ENCODE peak calls at places on chromosomes 5 and 9, in eight cellular contexts. P is neural progenitor cell, V is bronchial epithelial cell, G is fibroblast of mammary gland, T is foreskin fibroblast, S is HCT116, E is IMR-90, D is SK-N-SH. H is an unnamed sample.

GRCh38 chr9:135490980-135491444 is 9.5 kb upstream of the MRPS2 start:
- DNase-seq in T (no peak), P (no peak), E (no peak), G (no peak), S (no peak), D (no peak), V (no peak), H (no peak)

GRCh38 chr5:95822038-95822407 is 503 bp downstream of the GLRX start:
- DNase-seq in D (peak), G (peak), E (peak), S (no peak), T (peak), V (no peak), P (peak), H (no peak)

GRCh38 chr5:91302335-91302734 is 80.8 kb downstream of the ARRDC3 start:
- DNase-seq in G (no peak), D (peak), T (peak), S (no peak), P (peak), E (no peak), V (no peak), H (no peak)

GRCh38 chr9:20903214-20903613 is 128.2 kb downstream of the HACD4 start:
- DNase-seq in S (no peak), G (no peak), P (no peak), D (no peak), V (no peak), E (no peak), T (no peak), H (no peak)

GRCh38 chr9:64773491-64773931 is 511.5 kb downstream of the FOXD4L5 start:
- DNase-seq in S (no peak), T (peak), V (no peak), P (no peak), D (peak), E (no peak), G (no peak), H (no peak)

GRCh38 chr5:77210091-77211012 is at the start of gene PDE8B:
- DNase-seq in V (no peak), T (peak), S (no peak), P (peak), E (no peak), G (no peak), D (peak), H (no peak)

GRCh38 chr9:134559013-134559412 is 82.6 kb upstream of the COL5A1 start:
- DNase-seq in V (no peak), T (no peak), E (no peak), P (no peak), D (no peak), S (no peak), G (no peak), H (no peak)

GRCh38 chr9:114488398-114489129 is 16.7 kb downstream of the WHRN start:
- DNase-seq in G (no peak), D (no peak), S (no peak), E (no peak), T (no peak), P (no peak), V (no peak), H (no peak)

GRCh38 chr9:131838581-131839280 is 98.9 kb upstream of the RAPGEF1 start:
- DNase-seq in D (no peak), S (no peak), G (no peak), V (no peak), E (no peak), T (no peak), P (peak), H (no peak)

GRCh38 chr5:123813937-123814624 is 302.1 kb downstream of the CSNK1G3 start:
- DNase-seq in T (peak), G (peak), D (peak), V (peak), P (no peak), E (peak), S (no peak), H (peak)

GRCh38 chr9:130207241-130207992 is 35.2 kb downstream of the NCS1 start:
- DNase-seq in T (no peak), D (no peak), G (no peak), V (no peak), S (no peak), P (no peak), E (no peak), H (no peak)

GRCh38 chr9:133273819-133274218 is 1.2 kb downstream of the ABO start:
- DNase-seq in E (no peak), G (no peak), T (no peak), P (no peak), D (no peak), V (no peak), S (no peak), H (no peak)

GRCh38 chr9:82271099-82271498 is 282.5 kb downstream of the SPATA31D1 start:
- DNase-seq in T (peak), E (peak), D (no peak), V (peak), P (no peak), G (peak), S (no peak), H (peak)

GRCh38 chr9:131258698-131259431 is 17.4 kb downstream of the FAM78A start:
- DNase-seq in P (no peak), S (no peak), E (no peak), D (no peak), T (no peak), G (no peak), V (no peak), H (no peak)

GRCh38 chr5:127813633-127814171 is 110.5 kb downstream of the CCDC192 start:
- DNase-seq in V (peak), G (peak), T (peak), E (peak), D (no peak), S (no peak), P (peak), H (peak)

GRCh38 chr9:137447722-137448568 is 6.8 kb upstream of the ENTPD8 start:
- DNase-seq in S (no peak), V (no peak), D (no peak), P (no peak), G (no peak), T (no peak), E (no peak), H (no peak)

GRCh38 chr5:72106922-72107873 is at the start of gene MAP1B:
- DNase-seq in P (peak), G (peak), D (peak), T (peak), E (peak), V (no peak), S (no peak), H (no peak)

GRCh38 chr9:71504636-71505035 is 263.7 kb downstream of the CEMIP2 start:
- DNase-seq in D (no peak), T (peak), P (no peak), E (no peak), S (no peak), G (no peak), V (peak), H (no peak)

GRCh38 chr9:4497855-4498254 is 7.6 kb downstream of the SLC1A1 start:
- DNase-seq in G (peak), P (no peak), V (no peak), T (peak), E (peak), S (no peak), D (no peak), H (no peak)

GRCh38 chr5:78691073-78691960 is 42.7 kb upstream of the LHFPL2 start:
- DNase-seq in T (no peak), D (no peak), G (no peak), P (no peak), V (no peak), S (no peak), E (no peak), H (no peak)

GRCh38 chr5:81017320-81017719 is 57.2 kb downstream of the RASGRF2 start:
- DNase-seq in S (no peak), V (no peak), T (no peak), E (no peak), G (no peak), D (no peak), P (no peak), H (no peak)

GRCh38 chr9:127966416-127967150 is 14.2 kb downstream of the EEIG1 start:
- DNase-seq in G (no peak), E (no peak), T (no peak), S (no peak), P (no peak), V (no peak), D (peak), H (no peak)

GRCh38 chr5:142717582-142718215 is 31.8 kb upstream of the FGF1 start:
- DNase-seq in P (peak), D (peak), V (peak), S (no peak), T (peak), G (peak), E (peak), H (no peak)

GRCh38 chr9:523444-523843 is 308.8 kb downstream of the DOCK8 start:
- DNase-seq in D (no peak), E (no peak), V (no peak), T (no peak), G (no peak), P (no peak), S (no peak), H (no peak)

GRCh38 chr9:98315067-98315453 is 59.6 kb upstream of the TBC1D2 start:
- DNase-seq in E (no peak), V (no peak), D (no peak), S (no peak), G (no peak), P (no peak), T (no peak), H (no peak)

GRCh38 chr5:1896602-1897376 is 14.1 kb upstream of the IRX4 start:
- DNase-seq in S (no peak), D (no peak), P (no peak), V (no peak), E (no peak), T (no peak), G (no peak), H (no peak)

GRCh38 chr5:138874241-138874640 is 894 bp downstream of the LRRTM2 start:
- DNase-seq in G (no peak), E (peak), S (no peak), D (peak), P (no peak), V (no peak), T (peak), H (no peak)

GRCh38 chr9:89675403-89675771 is 70.6 kb downstream of the GADD45G start:
- DNase-seq in T (no peak), G (no peak), V (no peak), E (no peak), P (no peak), D (peak), S (no peak), H (no peak)
- H3K4me3 ChIP-seq in T (no peak), G (no peak), V (no peak), E (no peak), P (no peak), D (no peak), S (no peak), H (no peak)

DNA sequence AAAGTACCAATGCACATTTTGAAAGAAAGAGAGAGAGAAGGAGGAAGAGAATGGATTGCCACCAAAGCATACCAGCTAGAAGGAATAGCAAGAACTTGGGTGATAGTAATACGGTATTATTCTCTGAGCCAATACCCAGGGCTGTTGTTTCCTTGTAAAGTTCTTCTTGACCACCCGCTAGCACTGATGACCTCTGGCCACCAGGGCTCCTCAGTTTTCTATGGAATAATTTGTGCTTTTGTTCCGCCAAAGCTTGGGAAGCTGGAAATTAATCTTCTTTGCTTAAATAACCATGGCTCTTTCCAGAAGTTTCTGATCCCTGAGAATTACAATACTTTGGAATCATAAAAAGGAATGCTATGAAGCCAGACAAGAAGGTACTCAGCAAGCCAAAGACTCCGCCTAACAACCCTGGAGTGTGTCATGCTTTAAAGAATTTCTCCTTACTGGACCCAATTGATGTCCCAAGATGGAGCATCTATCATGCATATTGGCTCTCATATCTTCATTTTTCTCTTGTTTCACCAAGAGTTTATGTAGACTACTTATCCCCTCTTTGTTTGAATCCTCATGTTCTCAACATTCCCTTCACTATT is 29.8 kb downstream of the OR2K2 start:
- DNase-seq in T (no peak), D (no peak), G (no peak), S (no peak), P (no peak), V (no peak), E (no peak), H (no peak)
- TF ChIP-seq CTCF in T (no peak), D (no peak), G (no peak), S (no peak), P (peak), V (no peak), E (no peak), H (no peak)

DNA sequence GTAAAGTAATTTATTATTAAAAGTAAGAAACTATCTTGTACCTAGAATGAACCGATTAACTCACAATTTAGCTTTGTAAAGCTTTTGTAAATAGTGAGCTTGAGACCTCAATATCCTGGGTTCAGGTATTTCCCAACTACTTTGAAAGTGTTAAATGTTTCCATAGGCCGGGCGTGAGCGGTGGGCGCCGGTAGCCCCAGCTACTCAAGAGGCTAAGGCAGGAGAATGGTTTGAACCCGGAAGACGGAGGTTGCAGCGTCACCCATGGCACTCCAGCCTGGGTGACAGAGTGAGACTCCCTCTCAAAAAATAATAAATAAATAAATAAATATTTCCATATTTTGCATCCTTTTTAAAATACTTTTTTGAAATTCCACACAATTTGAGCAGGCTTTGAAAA is 1.5 kb upstream of the ANKH start:
- DNase-seq in G (no peak), E (no peak), P (peak), T (no peak), S (no peak), V (no peak), D (no peak), H (no peak)
- H3K4me3 ChIP-seq in G (no peak), E (no peak), P (peak), T (peak), S (no peak), V (no peak), D (no peak), H (no peak)

GRCh38 chr9:7346144-7346543 is 453.4 kb downstream of the DMAC1 start:
- DNase-seq in T (no peak), S (no peak), G (no peak), D (no peak), V (no peak), P (no peak), E (no peak), H (no peak)

GRCh38 chr9:7342721-7343120 is 456.9 kb downstream of the DMAC1 start:
- DNase-seq in D (no peak), G (no peak), T (no peak), V (no peak), S (no peak), E (no peak), P (no peak), H (no peak)

GRCh38 chr9:7347556-7347955 is 452.0 kb downstream of the DMAC1 start:
- DNase-seq in S (no peak), T (no peak), E (no peak), G (no peak), P (no peak), V (no peak), D (no peak), H (no peak)

DNA sequence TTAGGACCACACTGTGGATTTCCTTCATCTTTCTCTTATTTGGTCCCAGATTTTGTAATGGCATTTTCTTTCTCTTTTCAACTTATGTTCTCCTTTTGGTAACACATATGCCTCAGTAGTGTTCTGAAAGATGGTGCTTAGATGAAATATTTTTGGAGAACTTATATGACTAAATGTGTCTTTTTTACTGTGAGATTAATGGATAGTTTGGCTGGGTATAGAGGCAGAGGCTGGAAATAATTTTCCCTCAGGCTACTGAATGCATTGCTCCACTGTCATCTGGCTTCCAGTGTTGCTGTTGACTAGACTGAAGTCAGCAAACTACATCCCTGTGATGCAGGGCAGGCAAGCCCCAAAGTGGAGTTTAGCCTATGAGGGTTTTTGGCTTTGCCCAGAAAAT is 450.9 kb downstream of the DMAC1 start:
- DNase-seq in E (no peak), S (no peak), V (no peak), G (no peak), D (no peak), T (no peak), P (no peak), H (no peak)
- TF ChIP-seq CTCF in E (no peak), S (no peak), V (no peak), G (no peak), D (no peak), T (no peak), P (no peak), H (no peak)